ENCODE peak calls at places on chromosomes 3 and 15, in nine cellular contexts. C is esophagus muscularis mucosa, H is adipocyte, R is psoas muscle, E is prostate gland, P is HCT116, V is right cardiac atrium, G is SJSA1, A is astrocyte. B is an unnamed sample. For H3K4me1, the result is how much of the 10 kb centered on the place peaks cover.

GRCh38 chr3:127817331-127817821 is 4.9 kb downstream of the MGLL start:
- DNase-seq in C (no peak), H (peak), R (peak), E (no peak), P (peak), V (peak), G (no peak), A (peak), B (no peak)

GRCh38 chr3:55042591-55042990 is 114.7 kb upstream of the LRTM1 start:
- DNase-seq in C (no peak), H (peak), R (no peak), E (no peak), P (no peak), V (no peak), G (no peak), A (no peak), B (no peak)

GRCh38 chr3:124779751-124780191 is 49.5 kb downstream of the UMPS start:
- DNase-seq in C (no peak), H (no peak), R (no peak), E (no peak), P (no peak), V (peak), G (no peak), A (no peak), B (no peak)

GRCh38 chr3:46905661-46906451 is 28.3 kb downstream of the PTH1R start:
- DNase-seq in C (no peak), H (no peak), R (peak), E (no peak), P (no peak), V (peak), G (no peak), A (no peak), B (no peak)

GRCh38 chr3:13787533-13787932 is 92.3 kb downstream of the WNT7A start:
- DNase-seq in C (no peak), H (no peak), R (no peak), E (no peak), P (no peak), V (no peak), G (no peak), A (no peak), B (no peak)

GRCh38 chr3:29668728-29669127 is 387.9 kb downstream of the RBMS3 start:
- DNase-seq in C (no peak), H (no peak), R (no peak), E (no peak), P (no peak), V (no peak), G (no peak), A (no peak), B (no peak)

GRCh38 chr3:55571913-55572312 is 84.8 kb upstream of the WNT5A start:
- DNase-seq in C (no peak), H (no peak), R (peak), E (peak), P (no peak), V (peak), G (peak), A (peak), B (peak)

GRCh38 chr3:46892285-46893145 is 15.0 kb downstream of the PTH1R start:
- DNase-seq in C (peak), H (peak), R (peak), E (peak), P (peak), V (peak), G (peak), A (peak), B (peak)

GRCh38 chr3:127276995-127277394 is 10.9 kb downstream of the PRR20G start:
- DNase-seq in C (no peak), H (no peak), R (no peak), E (no peak), P (no peak), V (no peak), G (no peak), A (no peak), B (no peak)

GRCh38 chr15:68634531-68634930 is 55.7 kb downstream of the CORO2B start:
- DNase-seq in C (no peak), H (no peak), R (no peak), E (no peak), P (no peak), V (no peak), G (no peak), A (no peak), B (no peak)

GRCh38 chr15:80890341-80890972 is 99.2 kb downstream of the MESD start:
- DNase-seq in C (no peak), H (peak), R (no peak), E (no peak), P (no peak), V (no peak), G (no peak), A (no peak), B (no peak)

GRCh38 chr3:135739755-135740154 is 225.8 kb upstream of the PPP2R3A start:
- DNase-seq in C (no peak), H (no peak), R (no peak), E (no peak), P (no peak), V (no peak), G (no peak), A (no peak), B (no peak)

GRCh38 chr3:114519415-114519814 is 225.6 kb downstream of the TIGIT start:
- DNase-seq in C (no peak), H (peak), R (peak), E (peak), P (no peak), V (peak), G (no peak), A (peak), B (no peak)

GRCh38 chr15:70892002-70892911 is at the start of the genes LRRC49 and THAP10:
- DNase-seq in C (peak), H (peak), R (peak), E (peak), P (peak), V (peak), G (peak), A (peak), B (peak)

GRCh38 chr3:55426486-55426885 is 60.6 kb downstream of the WNT5A start:
- DNase-seq in C (no peak), H (no peak), R (no peak), E (no peak), P (no peak), V (no peak), G (no peak), A (peak), B (no peak)

GRCh38 chr3:153169793-153170386 is 7.9 kb downstream of the RAP2B start:
- DNase-seq in C (no peak), H (no peak), R (no peak), E (no peak), P (no peak), V (no peak), G (no peak), A (no peak), B (no peak)

GRCh38 chr3:52422669-52423068 is 22.2 kb downstream of the SEMA3G start:
- DNase-seq in C (no peak), H (no peak), R (no peak), E (no peak), P (no peak), V (no peak), G (no peak), A (no peak), B (no peak)

GRCh38 chr3:71560665-71561064 is 22.9 kb downstream of the FOXP1 start:
- DNase-seq in C (no peak), H (no peak), R (no peak), E (no peak), P (no peak), V (no peak), G (no peak), A (peak), B (no peak)

GRCh38 chr15:68333775-68334470 is 56.4 kb downstream of the FEM1B start:
- DNase-seq in C (no peak), H (peak), R (peak), E (no peak), P (no peak), V (peak), G (peak), A (peak), B (peak)

GRCh38 chr3:46019707-46020106 is 7.6 kb downstream of the XCR1 start:
- DNase-seq in C (peak), H (peak), R (no peak), E (no peak), P (no peak), V (no peak), G (no peak), A (no peak), B (no peak)

GRCh38 chr3:101902041-101902440 is 52.7 kb downstream of the NFKBIZ start:
- DNase-seq in C (no peak), H (peak), R (no peak), E (no peak), P (peak), V (no peak), G (peak), A (peak), B (no peak)

GRCh38 chr15:63913786-63914185 is 80.0 kb upstream of the HERC1 start:
- DNase-seq in C (no peak), H (no peak), R (no peak), E (no peak), P (no peak), V (no peak), G (no peak), A (no peak), B (no peak)

GRCh38 chr3:148379763-148380162 is 317.9 kb upstream of the AGTR1 start:
- DNase-seq in C (no peak), H (peak), R (no peak), E (peak), P (peak), V (no peak), G (no peak), A (peak), B (no peak)

GRCh38 chr15:67927501-67928156 is 87.8 kb upstream of the RNU6-1 start:
- DNase-seq in C (peak), H (peak), R (no peak), E (peak), P (no peak), V (peak), G (peak), A (peak), B (peak)

GRCh38 chr3:134344560-134344959 is 29.7 kb downstream of the AMOTL2 start:
- DNase-seq in C (no peak), H (no peak), R (no peak), E (no peak), P (no peak), V (no peak), G (no peak), A (no peak), B (no peak)

GRCh38 chr3:134312072-134312872 is 61.6 kb upstream of the RYK start:
- DNase-seq in C (peak), H (no peak), R (peak), E (peak), P (no peak), V (no peak), G (no peak), A (peak), B (no peak)

GRCh38 chr15:68616397-68616796 is 37.6 kb downstream of the CORO2B start:
- DNase-seq in C (no peak), H (no peak), R (no peak), E (no peak), P (no peak), V (peak), G (no peak), A (peak), B (no peak)

GRCh38 chr3:37237252-37237651 is 62.9 kb upstream of the LRRFIP2 start:
- DNase-seq in C (no peak), H (no peak), R (no peak), E (no peak), P (no peak), V (no peak), G (no peak), A (peak), B (no peak)

GRCh38 chr3:4712109-4712508 is 219.0 kb downstream of the ITPR1 start:
- DNase-seq in C (no peak), H (no peak), R (no peak), E (peak), P (peak), V (no peak), G (no peak), A (peak), B (no peak)

GRCh38 chr15:92653836-92654524 is 1.6 kb downstream of the FAM174B start:
- DNase-seq in C (no peak), H (no peak), R (no peak), E (peak), P (no peak), V (no peak), G (no peak), A (no peak), B (no peak)

GRCh38 chr3:172836390-172836997 is 86.0 kb downstream of the ECT2 start:
- DNase-seq in C (no peak), H (peak), R (no peak), E (no peak), P (peak), V (no peak), G (peak), A (peak), B (no peak)

GRCh38 chr15:85423256-85423655 is 42.9 kb downstream of the AKAP13 start:
- DNase-seq in C (no peak), H (no peak), R (no peak), E (no peak), P (no peak), V (no peak), G (no peak), A (no peak), B (no peak)

GRCh38 chr3:194057570-194058188 is 78.3 kb upstream of the HES1 start:
- DNase-seq in C (no peak), H (no peak), R (no peak), E (no peak), P (no peak), V (no peak), G (no peak), A (no peak), B (no peak)

GRCh38 chr3:194056731-194057415 is 79.1 kb upstream of the HES1 start:
- DNase-seq in C (no peak), H (no peak), R (no peak), E (peak), P (no peak), V (no peak), G (no peak), A (no peak), B (no peak)

GRCh38 chr3:194054941-194055340 is 81.0 kb upstream of the HES1 start:
- DNase-seq in C (no peak), H (no peak), R (no peak), E (no peak), P (no peak), V (no peak), G (no peak), A (no peak), B (no peak)

GRCh38 chr3:194061421-194062029 is 74.4 kb upstream of the HES1 start:
- DNase-seq in C (no peak), H (peak), R (no peak), E (no peak), P (no peak), V (no peak), G (no peak), A (peak), B (no peak)

DNA sequence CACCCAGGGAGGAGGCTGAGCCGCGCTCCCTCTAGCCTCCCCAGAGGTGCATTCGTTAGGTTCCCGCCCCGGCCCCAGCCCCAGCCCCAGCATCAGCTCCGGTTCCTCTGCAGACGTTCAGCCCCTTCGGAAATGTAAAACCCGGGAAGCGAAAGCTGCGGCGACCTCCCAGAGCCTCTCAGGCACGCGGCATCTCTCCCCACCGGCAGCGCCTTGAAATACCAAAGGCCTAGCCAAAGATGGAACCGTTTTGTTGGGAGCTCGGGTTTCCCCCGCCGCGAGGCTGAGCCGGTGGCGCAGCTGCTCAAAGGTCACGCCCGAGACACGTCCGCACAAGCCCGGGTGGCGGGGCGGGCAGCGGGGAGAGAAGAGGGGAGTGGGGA is 77.8 kb upstream of the HES1 start:
- DNase-seq in C (no peak), H (peak), R (peak), E (peak), P (no peak), V (peak), G (peak), A (peak), B (peak)
- H3K4me3 ChIP-seq in C (peak), H (no peak), R (peak), E (peak), P (no peak), V (peak), G (peak), A (peak), B (peak)

DNA sequence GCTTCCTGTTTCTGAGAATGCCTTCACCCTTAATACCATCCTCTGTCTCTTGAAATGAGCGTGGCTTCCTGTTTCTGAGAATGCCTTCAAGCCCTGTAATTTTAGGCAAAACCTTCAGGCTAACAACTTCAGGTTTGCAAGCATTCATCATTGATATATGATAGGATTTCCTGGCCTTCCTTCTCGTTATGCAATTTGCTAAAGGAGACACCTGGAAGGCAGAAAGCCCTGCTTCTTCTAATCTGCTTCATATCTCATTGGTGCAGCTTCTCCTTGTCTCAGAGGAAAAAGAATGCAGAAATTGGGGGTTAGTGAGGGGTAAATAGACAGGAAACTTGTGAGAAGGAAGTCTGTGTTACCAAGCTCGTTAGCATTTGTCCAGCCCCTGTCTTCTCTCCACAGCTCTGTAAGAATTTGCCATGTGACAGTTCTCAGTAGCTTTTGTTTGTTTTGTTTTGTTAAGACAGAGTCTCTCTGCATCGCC is 7.3 kb downstream of the ARL6IP5 start:
- DNase-seq in C (no peak), H (no peak), R (no peak), E (peak), P (no peak), V (no peak), G (no peak), A (no peak), B (no peak)
- H3K4me1 ChIP-seq in C (half or more), H (half or more), R (half or more), E (under half), P (under half), V (under half), G (half or more), A (under half), B (half or more)

GRCh38 chr15:72229947-72230196 is 1.1 kb downstream of the PKM start:
- DNase-seq in C (no peak), H (no peak), R (no peak), E (peak), P (no peak), V (no peak), G (no peak), A (no peak), B (no peak)

GRCh38 chr15:72230197-72231065 is 559 bp downstream of the PKM start:
- DNase-seq in C (peak), H (peak), R (peak), E (peak), P (no peak), V (peak), G (peak), A (peak), B (peak)

GRCh38 chr15:72227720-72228119 is 3.3 kb downstream of the PKM start:
- DNase-seq in C (no peak), H (no peak), R (no peak), E (no peak), P (no peak), V (no peak), G (no peak), A (no peak), B (no peak)

GRCh38 chr15:72229076-72229946 is 1.7 kb downstream of the PKM start:
- DNase-seq in C (no peak), H (peak), R (no peak), E (peak), P (no peak), V (no peak), G (no peak), A (peak), B (peak)

DNA sequence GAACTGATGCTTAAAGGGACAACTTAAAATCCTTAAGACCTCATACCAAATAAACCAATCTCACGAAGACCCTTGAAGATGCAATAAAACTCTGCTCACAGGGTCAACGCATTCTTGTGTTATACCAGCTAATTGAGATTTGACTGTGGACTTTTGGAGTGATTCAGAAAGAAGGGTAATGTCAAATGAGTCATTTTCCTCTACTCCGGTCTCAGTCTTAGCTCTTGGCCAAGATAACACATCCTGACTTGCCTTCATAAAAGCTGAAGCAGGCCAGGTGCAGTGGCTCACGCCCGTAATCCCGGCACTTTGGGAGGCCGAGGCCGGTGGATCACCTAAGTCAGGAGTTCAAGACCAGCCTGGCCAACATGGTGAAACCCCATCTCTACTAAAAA is 3.8 kb downstream of the PKM start:
- DNase-seq in C (no peak), H (peak), R (peak), E (no peak), P (peak), V (no peak), G (peak), A (peak), B (no peak)
- H3K4me3 ChIP-seq in C (peak), H (peak), R (peak), E (no peak), P (peak), V (no peak), G (peak), A (peak), B (peak)

GRCh38 chr15:31297880-31298456 is 28.7 kb upstream of the KLF13 start:
- DNase-seq in C (peak), H (no peak), R (no peak), E (no peak), P (no peak), V (peak), G (no peak), A (no peak), B (no peak)

GRCh38 chr15:31298707-31299172 is 27.9 kb upstream of the KLF13 start:
- DNase-seq in C (peak), H (no peak), R (no peak), E (no peak), P (no peak), V (peak), G (peak), A (no peak), B (no peak)

GRCh38 chr15:31295660-31296059 is 31.0 kb upstream of the KLF13 start:
- DNase-seq in C (peak), H (no peak), R (no peak), E (peak), P (no peak), V (no peak), G (peak), A (no peak), B (no peak)

GRCh38 chr15:31296304-31297220 is 30.1 kb upstream of the KLF13 start:
- DNase-seq in C (peak), H (peak), R (no peak), E (peak), P (no peak), V (peak), G (peak), A (no peak), B (no peak)

GRCh38 chr15:31297221-31297879 is 29.3 kb upstream of the KLF13 start:
- DNase-seq in C (no peak), H (no peak), R (no peak), E (peak), P (no peak), V (peak), G (no peak), A (no peak), B (no peak)
- H3K4me1 ChIP-seq in C (under half), H (under half), R (under half), E (under half), P (under half), V (under half), G (under half), A (under half), B (under half)

GRCh38 chr15:40279437-40280141 is 3.3 kb downstream of the ANKRD63 start:
- DNase-seq in C (no peak), H (peak), R (peak), E (peak), P (no peak), V (peak), G (peak), A (no peak), B (peak)
- H3K4me3 ChIP-seq in C (no peak), H (no peak), R (no peak), E (no peak), P (no peak), V (no peak), G (no peak), A (no peak), B (no peak)

GRCh38 chr3:32432711-32433530 is 41.3 kb downstream of the CMTM7 start:
- DNase-seq in C (peak), H (peak), R (no peak), E (no peak), P (no peak), V (no peak), G (peak), A (no peak), B (no peak)
- H3K4me1 ChIP-seq in C (under half), H (under half), R (under half), E (under half), P (under half), V (under half), G (under half), A (under half), B (under half)

B was measured in left ventricle myocardium inferior.